ENCODE peak calls at places on chromosomes 16 and 17, in six cellular contexts. V is cardiac fibroblast; B is CD8-positive, alpha-beta T cell; R is GM13976; S is GM20000; X is PC-9. I is an unnamed sample.

GRCh38 chr16:20879175-20880053 is 20.7 kb downstream of the DCUN1D3 start:
- DNase-seq in V (peak), B (no peak), R (peak), S (peak), X (no peak), I (peak)

GRCh38 chr17:7560172-7561027 is 1.3 kb upstream of the SENP3 start:
- DNase-seq in V (peak), B (peak), R (no peak), S (no peak), X (no peak), I (peak)

GRCh38 chr16:55136356-55136755 is 187.6 kb upstream of the IRX6 start:
- DNase-seq in V (no peak), B (no peak), R (no peak), S (no peak), X (no peak), I (no peak)

GRCh38 chr17:13931752-13932477 is 137.4 kb upstream of the COX10 start:
- DNase-seq in V (peak), B (no peak), R (no peak), S (no peak), X (no peak), I (no peak)

GRCh38 chr17:72467841-72468653 is 347.2 kb downstream of the SOX9 start:
- DNase-seq in V (peak), B (no peak), R (no peak), S (no peak), X (no peak), I (no peak)

GRCh38 chr16:54135361-54136275 is 151.0 kb downstream of the IRX3 start:
- DNase-seq in V (peak), B (no peak), R (no peak), S (no peak), X (no peak), I (no peak)

GRCh38 chr17:12850996-12851395 is 61.7 kb downstream of the ARHGAP44 start:
- DNase-seq in V (no peak), B (no peak), R (no peak), S (no peak), X (no peak), I (no peak)

GRCh38 chr17:29590261-29590978 is 972 bp upstream of the GIT1 start:
- DNase-seq in V (peak), B (no peak), R (no peak), S (no peak), X (no peak), I (no peak)

DNA sequence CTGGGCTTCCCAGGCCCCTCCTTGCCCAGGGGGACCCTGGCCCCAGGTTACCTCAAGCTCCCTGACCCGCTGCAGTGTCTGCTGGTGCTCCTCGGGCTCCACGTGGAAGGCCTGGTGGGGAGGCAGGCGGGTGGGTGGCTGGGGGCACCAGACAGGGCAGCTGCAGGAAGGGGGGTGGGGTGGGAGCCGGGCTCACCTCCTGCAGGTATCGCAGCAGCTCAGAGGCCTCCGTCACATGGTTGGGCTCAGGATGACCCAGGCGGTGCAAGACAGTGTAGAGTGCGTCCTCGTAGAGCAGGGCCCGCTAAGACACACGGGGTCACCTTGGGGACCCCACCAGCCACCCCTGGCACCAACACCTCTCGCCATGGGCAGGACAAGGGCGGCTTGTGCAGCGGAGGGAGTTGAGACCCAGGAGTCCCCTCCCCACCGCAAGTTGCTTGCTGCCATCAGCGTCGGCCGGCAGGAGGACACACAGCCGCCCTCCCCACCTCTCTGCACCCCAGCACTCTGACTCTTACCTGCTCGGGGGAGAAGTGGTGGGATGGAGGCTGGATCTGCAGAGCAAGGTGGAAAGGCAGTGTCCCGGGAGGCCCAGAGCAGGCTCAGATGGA is 1.1 kb downstream of the UNC13D start:
- DNase-seq in V (no peak), B (peak), R (no peak), S (peak), X (no peak), I (no peak)
- TF ChIP-seq CTCF in V (no peak), B (peak), R (no peak), S (no peak), X (no peak), I (no peak)

GRCh38 chr17:55298111-55298510 is 33.4 kb downstream of the HLF start:
- DNase-seq in V (no peak), B (no peak), R (no peak), S (no peak), X (no peak), I (no peak)

GRCh38 chr17:55295411-55296170 is 30.8 kb downstream of the HLF start:
- DNase-seq in V (peak), B (peak), R (peak), S (peak), X (peak), I (peak)

GRCh38 chr17:55296699-55297098 is 31.9 kb downstream of the HLF start:
- DNase-seq in V (no peak), B (no peak), R (no peak), S (no peak), X (no peak), I (no peak)

GRCh38 chr17:55294042-55294751 is 29.4 kb downstream of the HLF start:
- DNase-seq in V (no peak), B (no peak), R (no peak), S (no peak), X (no peak), I (no peak)

DNA sequence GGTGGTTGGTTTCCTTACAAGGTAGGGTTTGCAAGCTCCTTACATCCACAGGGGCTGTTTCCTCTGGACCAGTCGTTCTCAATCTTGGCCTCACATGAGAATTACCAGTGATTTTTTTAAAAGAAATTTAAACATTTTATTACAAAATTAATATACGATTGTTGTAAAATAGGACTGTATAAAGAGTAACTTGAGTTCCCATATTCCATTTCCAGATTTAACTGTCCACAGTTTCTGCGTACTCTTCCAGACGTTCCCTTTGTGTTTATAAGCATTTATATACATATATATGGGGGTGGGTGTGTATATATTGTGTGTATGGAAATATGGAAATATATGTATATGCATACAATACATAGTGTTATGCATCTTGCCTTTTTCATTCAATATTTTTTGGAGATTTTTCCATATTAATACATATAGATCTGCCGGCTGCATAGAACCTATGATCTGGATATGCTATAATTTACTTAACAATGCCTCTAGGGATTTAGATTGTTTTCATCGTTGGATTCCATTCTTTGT is 31.5 kb downstream of the HLF start:
- DNase-seq in V (no peak), B (no peak), R (no peak), S (no peak), X (no peak), I (no peak)
- TF ChIP-seq CTCF in V (no peak), B (no peak), R (no peak), S (no peak), X (peak), I (no peak)

GRCh38 chr16:80084163-80084562 is 456.6 kb upstream of the DYNLRB2 start:
- DNase-seq in V (no peak), B (no peak), R (no peak), S (no peak), X (no peak), I (no peak)

GRCh38 chr16:80085606-80086005 is 455.2 kb upstream of the DYNLRB2 start:
- DNase-seq in V (no peak), B (no peak), R (no peak), S (no peak), X (no peak), I (no peak)

GRCh38 chr16:80080287-80080851 is 460.4 kb upstream of the DYNLRB2 start:
- DNase-seq in V (no peak), B (no peak), R (no peak), S (no peak), X (no peak), I (no peak)

GRCh38 chr16:80081851-80082250 is 458.9 kb upstream of the DYNLRB2 start:
- DNase-seq in V (no peak), B (no peak), R (no peak), S (no peak), X (no peak), I (no peak)

GRCh38 chr16:80084614-80085013 is 456.2 kb upstream of the DYNLRB2 start:
- DNase-seq in V (peak), B (no peak), R (no peak), S (no peak), X (peak), I (no peak)
- TF ChIP-seq CTCF in V (peak), B (no peak), R (peak), S (no peak), X (peak), I (no peak)

GRCh38 chr16:22120440-22120839 is 28.1 kb downstream of the VWA3A start:
- DNase-seq in V (no peak), B (no peak), R (no peak), S (no peak), X (no peak), I (no peak)

GRCh38 chr16:22122239-22122638 is 29.9 kb downstream of the VWA3A start:
- DNase-seq in V (no peak), B (no peak), R (no peak), S (no peak), X (no peak), I (no peak)

GRCh38 chr16:22124583-22125284 is 32.4 kb downstream of the VWA3A start:
- DNase-seq in V (no peak), B (no peak), R (no peak), S (no peak), X (no peak), I (no peak)

GRCh38 chr16:22123759-22124490 is 31.6 kb downstream of the VWA3A start:
- DNase-seq in V (no peak), B (no peak), R (peak), S (no peak), X (no peak), I (no peak)

GRCh38 chr16:22123146-22123545 is 30.8 kb downstream of the VWA3A start:
- DNase-seq in V (peak), B (no peak), R (peak), S (no peak), X (no peak), I (no peak)
- TF ChIP-seq CTCF in V (peak), B (no peak), R (no peak), S (peak), X (peak), I (no peak)

GRCh38 chr16:84959045-84959576 is 52.2 kb downstream of the ZDHHC7 start:
- DNase-seq in V (no peak), B (no peak), R (no peak), S (no peak), X (peak), I (no peak)
- TF ChIP-seq CTCF in V (peak), B (no peak), R (no peak), S (peak), X (peak), I (no peak)

GRCh38 chr17:44385287-44386181 is 3.9 kb downstream of the ITGA2B start:
- DNase-seq in V (peak), B (peak), R (peak), S (peak), X (peak), I (peak)
- TF ChIP-seq CTCF in V (peak), B (no peak), R (peak), S (peak), X (no peak), I (peak)

DNA sequence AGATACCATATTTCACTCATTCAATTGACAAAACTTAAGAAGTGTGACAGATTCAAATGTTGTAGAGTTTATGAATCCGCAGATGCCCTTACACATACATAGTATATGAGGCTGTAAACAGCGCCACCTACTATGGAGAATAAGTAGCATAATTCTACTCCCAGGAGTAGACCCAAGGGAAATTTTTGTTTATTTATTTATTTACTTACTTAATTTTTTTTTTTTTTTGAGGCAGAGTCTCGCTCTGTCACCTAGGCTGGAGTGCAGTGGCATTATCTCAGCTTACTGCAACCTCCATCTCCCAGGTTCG is 35.5 kb downstream of the GAN start:
- DNase-seq in V (peak), B (no peak), R (no peak), S (no peak), X (no peak), I (no peak)
- TF ChIP-seq CTCF in V (peak), B (no peak), R (no peak), S (no peak), X (peak), I (no peak)

I was measured in GM10248.